ENCODE peak calls at places on chromosomes 2 and 18, in nine cellular contexts. H, N, Q, J, U, V, D, R and P are unnamed samples. For H3K4me1 and H3K27me3, the result is how much of the 10 kb centered on the place peaks cover.

GRCh38 chr2:201413143-201413542 is 38.1 kb downstream of the TRAK2 start:
- DNase-seq in J (no peak), H (no peak), R (no peak), N (no peak), D (no peak), V (no peak), U (no peak), Q (no peak), P (no peak)

GRCh38 chr2:166419616-166419934 is 43.8 kb upstream of the SCN9A start:
- DNase-seq in J (peak), U (no peak), Q (no peak), H (peak), R (peak), V (no peak), N (no peak), D (no peak), P (no peak)

GRCh38 chr2:228227466-228227865 is 46.0 kb upstream of the SPHKAP start:
- DNase-seq in Q (no peak), J (no peak), D (no peak), R (no peak), V (no peak), U (no peak), N (no peak), H (no peak), P (no peak)

GRCh38 chr2:16117791-16118610 is 177.7 kb downstream of the MYCN start:
- DNase-seq in D (no peak), H (no peak), V (no peak), J (no peak), N (no peak), Q (no peak), U (no peak), R (no peak), P (no peak)

GRCh38 chr2:172588931-172589330 is 33.0 kb downstream of the PDK1 start:
- DNase-seq in Q (no peak), V (no peak), U (no peak), J (no peak), R (peak), N (no peak), H (no peak), D (no peak), P (no peak)

GRCh38 chr18:45954070-45954712 is 12.9 kb downstream of the EPG5 start:
- DNase-seq in H (peak), N (no peak), U (no peak), R (peak), V (no peak), D (no peak), Q (no peak), J (peak), P (no peak)

GRCh38 chr2:105610444-105611327 is 134.0 kb upstream of the NCK2 start:
- DNase-seq in J (no peak), V (no peak), N (no peak), U (no peak), H (peak), R (peak), Q (no peak), D (no peak), P (no peak)

GRCh38 chr2:222038086-222038802 is 260.6 kb downstream of the PAX3 start:
- DNase-seq in J (peak), V (no peak), N (no peak), Q (no peak), D (no peak), R (no peak), H (peak), U (no peak), P (no peak)

GRCh38 chr2:113025751-113026150 is 20.5 kb downstream of the IL36A start:
- DNase-seq in N (no peak), V (no peak), U (no peak), H (no peak), D (no peak), J (no peak), R (no peak), Q (no peak), P (no peak)

GRCh38 chr2:62724886-62725711 is 19.6 kb downstream of the EHBP1 start:
- DNase-seq in D (no peak), H (no peak), N (peak), R (no peak), J (no peak), Q (peak), V (no peak), U (peak), P (peak)

GRCh38 chr18:39959839-39960238 is 1995.2 kb upstream of the PIK3C3 start:
- DNase-seq in N (no peak), H (no peak), D (no peak), Q (no peak), V (no peak), R (peak), U (no peak), J (peak), P (no peak)

GRCh38 chr2:17208511-17208910 is 309.7 kb downstream of the RAD51AP2 start:
- DNase-seq in Q (no peak), U (no peak), R (peak), N (no peak), H (peak), V (no peak), D (no peak), J (peak), P (no peak)

GRCh38 chr2:189533274-189534035 is 47.1 kb downstream of the SLC40A1 start:
- DNase-seq in V (no peak), Q (peak), J (peak), N (no peak), U (no peak), D (no peak), R (no peak), H (no peak), P (no peak)

GRCh38 chr2:160110674-160111239 is 48.3 kb upstream of the PLA2R1 start:
- DNase-seq in D (no peak), Q (no peak), J (no peak), R (no peak), V (no peak), N (no peak), U (no peak), H (no peak), P (no peak)

GRCh38 chr2:83972123-83972522 is 487.0 kb downstream of the SUCLG1 start:
- DNase-seq in D (no peak), N (no peak), V (no peak), J (no peak), U (no peak), Q (no peak), H (peak), R (no peak), P (no peak)

GRCh38 chr2:157279331-157279730 is 21.8 kb downstream of the GALNT5 start:
- DNase-seq in U (no peak), N (no peak), Q (no peak), R (no peak), V (no peak), H (no peak), D (no peak), J (no peak), P (no peak)

GRCh38 chr18:36191286-36191685 is 4.0 kb downstream of the MOCOS start:
- DNase-seq in H (no peak), N (no peak), U (no peak), V (no peak), R (no peak), D (no peak), Q (no peak), J (no peak), P (no peak)

GRCh38 chr2:80830891-80831290 is 526.3 kb upstream of the LRRTM1 start:
- DNase-seq in J (no peak), V (no peak), Q (no peak), D (no peak), U (no peak), H (no peak), N (no peak), R (no peak), P (no peak)

GRCh38 chr2:241675885-241676284 is 10.7 kb downstream of the DTYMK start:
- DNase-seq in D (no peak), J (no peak), N (no peak), R (no peak), H (no peak), V (no peak), Q (no peak), U (no peak), P (no peak)

GRCh38 chr2:11985817-11986566 is 239.6 kb downstream of the LPIN1 start:
- DNase-seq in H (no peak), J (no peak), R (no peak), N (no peak), U (no peak), D (no peak), V (no peak), Q (no peak), P (no peak)

GRCh38 chr2:32832821-32833220 is 113.9 kb upstream of the LTBP1 start:
- DNase-seq in U (no peak), Q (no peak), N (peak), H (peak), V (no peak), D (no peak), J (peak), R (no peak), P (no peak)

GRCh38 chr2:187993516-187993915 is 298.2 kb upstream of the GULP1 start:
- DNase-seq in U (no peak), R (no peak), D (no peak), V (no peak), J (no peak), N (no peak), H (peak), Q (no peak), P (no peak)

GRCh38 chr2:28896906-28897305 is 2.4 kb downstream of the WDR43 start:
- DNase-seq in R (peak), V (no peak), D (no peak), N (no peak), H (peak), J (peak), U (no peak), Q (no peak), P (no peak)

GRCh38 chr2:50546790-50547189 is 485.1 kb downstream of the NRXN1 start:
- DNase-seq in R (peak), U (no peak), H (no peak), D (no peak), N (no peak), J (no peak), Q (no peak), V (no peak), P (no peak)

GRCh38 chr18:21262979-21263378 is 20.9 kb downstream of the GREB1L start:
- DNase-seq in N (no peak), J (no peak), H (no peak), R (peak), U (no peak), V (no peak), D (no peak), Q (no peak), P (no peak)

GRCh38 chr18:21267370-21267769 is 25.3 kb downstream of the GREB1L start:
- DNase-seq in Q (no peak), D (no peak), N (no peak), R (no peak), H (no peak), V (no peak), U (no peak), J (no peak), P (no peak)

GRCh38 chr18:21265971-21266673 is 24.1 kb downstream of the GREB1L start:
- DNase-seq in R (no peak), U (no peak), D (no peak), J (no peak), Q (no peak), H (no peak), V (no peak), N (no peak), P (no peak)

GRCh38 chr18:21262244-21262643 is 20.2 kb downstream of the GREB1L start:
- DNase-seq in R (no peak), J (no peak), D (no peak), H (no peak), V (no peak), Q (no peak), N (no peak), U (no peak), P (no peak)

GRCh38 chr18:21264651-21265050 is 22.6 kb downstream of the GREB1L start:
- DNase-seq in J (peak), Q (no peak), V (no peak), N (peak), H (peak), R (peak), D (no peak), U (no peak), P (no peak)
- H3K4me1 ChIP-seq in J (under half), Q (under half), V (under half), N (half or more), H (under half), R (under half), D (under half), U (under half), P (under half)

GRCh38 chr18:79049506-79049905 is 19.7 kb upstream of the ATP9B start:
- DNase-seq in J (no peak), Q (no peak), R (no peak), D (no peak), U (no peak), V (no peak), H (no peak), N (no peak), P (no peak)
- H3K4me3 ChIP-seq in J (no peak), Q (no peak), R (no peak), D (no peak), U (no peak), V (no peak), H (no peak), N (no peak), P (no peak)

GRCh38 chr2:29921560-29921915 is at the start of gene ALK:
- DNase-seq in V (peak), U (peak), N (peak), Q (peak), R (peak), D (no peak), J (peak), H (peak), P (peak)
- H3K27me3 ChIP-seq in V (half or more), U (under half), N (under half), Q (under half), R (under half), D (under half), J (under half), H (under half), P (under half)

GRCh38 chr2:45709137-45709536 is 57.7 kb downstream of the PRKCE start:
- DNase-seq in J (no peak), V (no peak), Q (no peak), N (no peak), U (no peak), H (no peak), D (no peak), R (no peak), P (no peak)
- H3K4me1 ChIP-seq in J (under half), V (under half), Q (under half), N (under half), U (under half), H (under half), D (under half), R (under half), P (under half)

DNA sequence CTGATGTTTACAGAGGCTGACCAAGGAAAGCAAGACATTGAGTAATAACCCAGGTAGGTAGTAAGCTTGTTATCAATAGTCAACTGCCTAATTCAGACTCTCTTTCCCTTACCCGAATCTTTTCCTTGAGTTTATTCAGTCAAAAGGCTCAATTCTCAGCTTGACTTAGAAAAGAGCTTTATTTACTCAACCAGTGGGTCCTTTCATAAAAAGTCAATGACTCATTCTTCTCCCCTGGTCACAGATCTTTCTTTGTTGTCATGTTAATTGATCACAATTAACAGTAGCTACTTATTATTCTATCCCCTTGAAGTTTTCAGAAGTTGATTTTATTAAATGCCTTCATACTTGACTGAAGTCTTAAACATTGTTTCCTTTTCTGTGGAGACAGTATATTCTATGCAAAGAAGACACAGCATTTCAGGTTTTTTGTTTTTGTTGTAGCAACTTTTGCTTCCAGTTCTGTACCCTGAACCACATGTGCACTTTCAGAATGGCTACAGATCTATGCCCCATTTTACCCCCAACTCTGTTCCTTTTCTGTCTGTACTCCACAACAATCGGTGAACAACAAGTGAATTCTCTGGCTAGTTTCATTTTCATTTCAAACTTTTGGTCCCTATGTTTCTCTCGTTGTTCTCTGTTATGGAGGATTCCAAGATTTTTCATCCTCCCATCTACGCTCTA is 428.3 kb downstream of the NCKAP5 start:
- DNase-seq in H (no peak), V (no peak), N (no peak), J (no peak), U (no peak), D (no peak), Q (no peak), R (no peak), P (no peak)
- H3K4me3 ChIP-seq in H (no peak), V (no peak), N (no peak), J (no peak), U (no peak), D (no peak), Q (no peak), R (no peak), P (no peak)

GRCh38 chr2:38107738-38108410 is 31.9 kb upstream of the CYP1B1 start:
- DNase-seq in V (no peak), Q (no peak), H (no peak), N (no peak), R (no peak), U (no peak), D (no peak), J (no peak), P (no peak)

GRCh38 chr2:38105911-38106310 is 30.0 kb upstream of the CYP1B1 start:
- DNase-seq in J (no peak), Q (no peak), D (no peak), H (no peak), V (no peak), U (no peak), N (no peak), R (no peak), P (no peak)

GRCh38 chr2:38109732-38110181 is 33.8 kb upstream of the CYP1B1 start:
- DNase-seq in V (no peak), D (no peak), J (peak), H (no peak), U (no peak), R (peak), Q (no peak), N (no peak), P (no peak)

GRCh38 chr2:38106420-38107182 is 30.6 kb upstream of the CYP1B1 start:
- DNase-seq in D (no peak), U (no peak), N (no peak), Q (no peak), J (peak), H (peak), R (peak), V (no peak), P (no peak)

GRCh38 chr2:38108907-38109731 is 33.2 kb upstream of the CYP1B1 start:
- DNase-seq in H (no peak), J (no peak), U (no peak), R (peak), V (no peak), Q (no peak), N (no peak), D (no peak), P (no peak)
- H3K27me3 ChIP-seq in H (under half), J (under half), U (under half), R (under half), V (under half), Q (under half), N (under half), D (under half), P (under half)

DNA sequence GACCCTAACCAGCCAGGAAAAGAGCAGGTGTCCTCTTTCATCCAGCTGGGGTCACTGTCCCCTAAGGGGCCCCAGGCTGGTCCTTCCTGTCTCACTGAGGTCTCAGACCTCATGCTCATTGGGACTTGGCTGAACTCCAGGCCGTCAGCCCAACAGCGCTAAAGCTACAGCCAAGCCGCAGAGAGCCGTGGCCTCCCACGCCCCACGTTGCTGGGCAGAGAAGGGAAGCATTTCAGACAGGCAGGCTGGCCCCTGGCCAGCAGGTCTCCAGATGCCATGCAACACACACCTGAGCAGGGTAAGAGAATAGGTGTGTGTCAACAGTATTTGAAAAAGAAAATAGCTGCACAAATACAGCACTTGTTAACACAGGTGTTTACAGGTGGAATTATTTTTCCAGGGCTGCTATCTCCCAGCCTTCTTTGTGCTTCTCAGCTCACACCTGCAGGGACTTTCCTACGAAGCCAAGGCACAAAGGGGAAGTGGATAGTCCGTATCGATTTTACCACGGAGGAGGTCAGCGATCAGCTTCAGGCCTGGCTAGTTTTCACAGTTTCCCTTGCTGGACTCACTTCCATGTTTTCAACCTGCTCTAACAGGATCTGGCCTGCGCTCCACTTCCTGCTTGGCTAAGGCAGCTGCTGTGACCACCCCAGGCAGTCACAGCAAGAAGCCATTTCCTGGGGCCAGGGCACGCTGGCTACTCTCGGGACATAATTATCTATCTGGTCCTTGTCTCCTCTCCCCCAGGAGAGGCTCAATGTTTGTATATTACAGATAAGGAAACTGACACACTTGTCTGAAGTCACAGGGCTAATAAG is 156.1 kb upstream of the ID2 start:
- DNase-seq in R (peak), J (no peak), D (no peak), V (peak), U (peak), Q (peak), N (peak), H (peak), P (no peak)
- H3K4me1 ChIP-seq in R (under half), J (under half), D (under half), V (under half), U (under half), Q (under half), N (under half), H (under half), P (under half)

DNA sequence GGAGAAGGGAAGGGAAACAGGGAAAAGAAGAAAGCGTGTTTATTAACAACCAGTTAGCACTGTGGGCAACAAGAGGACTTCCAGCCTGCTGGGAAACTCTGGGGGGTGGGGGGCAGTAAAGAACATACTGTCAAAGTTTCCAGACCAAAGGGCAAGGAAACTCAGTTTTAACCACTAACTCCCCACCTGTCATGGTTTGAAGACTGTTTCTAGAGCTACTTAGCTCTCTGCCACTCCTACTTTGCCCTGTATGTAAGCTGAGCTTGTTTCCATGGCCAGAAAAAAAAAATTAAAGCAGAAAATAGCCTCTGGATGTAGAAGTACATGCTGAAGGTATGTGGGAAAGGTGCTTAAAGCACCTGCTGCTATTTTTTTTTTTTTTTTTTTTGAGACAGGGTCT is 11.0 kb upstream of the PTPN2 start:
- DNase-seq in D (no peak), R (no peak), J (no peak), Q (no peak), U (no peak), V (no peak), N (no peak), H (no peak), P (no peak)
- H3K4me3 ChIP-seq in D (no peak), R (no peak), J (no peak), Q (no peak), U (no peak), V (no peak), N (no peak), H (no peak), P (no peak)

GRCh38 chr2:59887348-59887747 is 666.1 kb downstream of the BCL11A start:
- DNase-seq in R (no peak), U (no peak), Q (no peak), N (no peak), V (no peak), J (no peak), D (no peak), H (no peak), P (no peak)

GRCh38 chr2:59888015-59888414 is 665.4 kb downstream of the BCL11A start:
- DNase-seq in J (no peak), H (no peak), U (no peak), D (no peak), N (no peak), R (no peak), Q (peak), V (no peak), P (peak)

GRCh38 chr2:59885536-59885935 is 667.9 kb downstream of the BCL11A start:
- DNase-seq in R (no peak), Q (no peak), U (no peak), N (no peak), D (no peak), H (no peak), V (no peak), J (no peak), P (no peak)

GRCh38 chr2:59888706-59889105 is 664.7 kb downstream of the BCL11A start:
- DNase-seq in J (no peak), R (no peak), D (no peak), H (no peak), V (no peak), U (no peak), N (no peak), Q (no peak), P (no peak)

GRCh38 chr2:59886758-59887157 is 666.7 kb downstream of the BCL11A start:
- DNase-seq in U (no peak), D (no peak), Q (no peak), V (no peak), N (no peak), R (no peak), H (no peak), J (no peak), P (no peak)
- H3K27me3 ChIP-seq in U (under half), D (under half), Q (under half), V (under half), N (under half), R (under half), H (under half), J (under half), P (under half)